ENCODE peak calls at places on chromosomes 12 and 14, in four cellular contexts. H is hypothalamus, N is SHP77 treated with DMSO at 0.1 percent for 48 hours, B is MM.1S. A is an unnamed sample.

GRCh38 chr12:131606218-131606899 is 104.5 kb upstream of the SFSWAP start:
- DNase-seq in H (no peak), N (no peak), B (no peak), A (no peak)

GRCh38 chr12:26953447-26953846 is 15.2 kb downstream of the FGFR1OP2 start:
- DNase-seq in B (no peak), H (no peak), N (no peak), A (no peak)

GRCh38 chr14:105173901-105174894 is 5.6 kb upstream of the JAG2 start:
- DNase-seq in N (no peak), H (no peak), B (no peak), A (no peak)

GRCh38 chr14:71319646-71320045 is 412.4 kb downstream of the PCNX1 start:
- DNase-seq in H (no peak), N (no peak), B (peak), A (peak)

GRCh38 chr12:12505544-12506501 is 56.8 kb downstream of the DUSP16 start:
- DNase-seq in B (no peak), N (no peak), H (no peak), A (peak)

GRCh38 chr12:10132971-10133370 is 3.0 kb upstream of the CLEC7A start:
- DNase-seq in H (no peak), N (no peak), B (no peak), A (no peak)

GRCh38 chr12:117714203-117714602 is 254.6 kb downstream of the KSR2 start:
- DNase-seq in H (no peak), B (no peak), N (no peak), A (no peak)

GRCh38 chr12:45259732-45260480 is 44.0 kb downstream of the ANO6 start:
- DNase-seq in B (no peak), N (no peak), H (no peak), A (peak)

GRCh38 chr12:60259241-60259640 is 663.4 kb downstream of the SLC16A7 start:
- DNase-seq in H (no peak), N (no peak), B (no peak), A (no peak)

GRCh38 chr14:61355892-61356325 is 34.5 kb downstream of the PRKCH start:
- DNase-seq in B (no peak), N (no peak), H (no peak), A (peak)

GRCh38 chr12:127381043-127381668 is 885.8 kb upstream of the TMEM132C start:
- DNase-seq in B (peak), H (peak), N (peak), A (peak)

A was measured in RPMI7951.